ENCODE peak calls at places on chromosomes 1 and 21, in six cellular contexts. S is NCI-H1105 treated with DMSO at 0.1 percent for 48 hours; E is left ventricle myocardium superior; X is A549; P is cardiac muscle cell; T is stimulated activated effector memory CD8-positive, alpha-beta T cell treated with anti-CD3 and anti-CD28 coated beads, Interleukin-12 subunit alpha, Interleukin-12 subunit beta, amount 100 ng/mL, for 72 hours. N is an unnamed sample.

GRCh38 chr1:98323396-98323795 is 338.1 kb upstream of the SNX7 start:
- DNase-seq in S (no peak), E (no peak), X (peak; percentile 20), P (no peak), T (no peak), N (no peak)

GRCh38 chr1:53295746-53296722 is 31.8 kb downstream of the LRP8 start:
- DNase-seq in S (no peak), E (no peak), X (no peak), P (no peak), T (no peak), N (peak; percentile 6)

GRCh38 chr21:46189213-46189958 is 5.1 kb upstream of the SPATC1L start:
- DNase-seq in S (no peak), E (no peak), X (no peak), P (no peak), T (no peak), N (no peak)

GRCh38 chr1:201711811-201712210 is 117.1 kb upstream of the IPO9 start:
- DNase-seq in S (no peak), E (no peak), X (no peak), P (no peak), T (no peak), N (no peak)

GRCh38 chr1:28751315-28752056 is 14.7 kb downstream of the YTHDF2 start:
- DNase-seq in S (no peak), E (no peak), X (no peak), P (no peak), T (no peak), N (no peak)

GRCh38 chr1:111747282-111747734 is 8.1 kb upstream of the INKA2 start:
- DNase-seq in S (peak; percentile 55), E (no peak), X (peak; percentile 60), P (peak; percentile 54), T (peak; percentile 46), N (peak; percentile 89)

GRCh38 chr1:231872461-231872910 is 245.9 kb downstream of the DISC1 start:
- DNase-seq in S (no peak), E (no peak), X (no peak), P (no peak), T (no peak), N (no peak)

GRCh38 chr1:193919827-193920226 is 733.4 kb upstream of the B3GALT2 start:
- DNase-seq in S (no peak), E (no peak), X (no peak), P (no peak), T (no peak), N (no peak)

GRCh38 chr1:226519741-226520598 is 28.6 kb upstream of the STUM start:
- DNase-seq in S (no peak), E (peak; percentile 55), X (no peak), P (peak; percentile 64), T (no peak), N (no peak)

GRCh38 chr1:25568090-25568833 is 24.9 kb downstream of the LDLRAP1 start:
- DNase-seq in S (no peak), E (no peak), X (no peak), P (no peak), T (no peak), N (no peak)

GRCh38 chr1:96080925-96081324 is 640.7 kb upstream of the PTBP2 start:
- DNase-seq in S (no peak), E (no peak), X (no peak), P (no peak), T (no peak), N (no peak)

GRCh38 chr1:59034925-59035324 is 251.1 kb upstream of the JUN start:
- DNase-seq in S (no peak), E (no peak), X (no peak), P (no peak), T (no peak), N (no peak)